ENCODE peak calls at places on chromosomes 6 and 20, in seven cellular contexts. V is heart right ventricle; A is fibroblast of lung; Q is ovary; Z is upper lobe of left lung; I is transverse colon; N is CD8-positive, alpha-beta T cell. W is an unnamed sample.

GRCh38 chr6:151847064-151847463 is 39.6 kb downstream of the ESR1 start:
- DNase-seq in V (no peak), A (peak; percentile 24), Q (no peak), Z (no peak), I (no peak), N (no peak), W (no peak)

GRCh38 chr6:157610451-157610999 is 212.5 kb upstream of the SNX9 start:
- DNase-seq in V (no peak), A (no peak), Q (no peak), Z (no peak), I (no peak), N (no peak), W (no peak)

GRCh38 chr6:81561731-81562130 is 190.8 kb downstream of the TENT5A start:
- DNase-seq in V (no peak), A (no peak), Q (no peak), Z (no peak), I (no peak), N (no peak), W (no peak)

GRCh38 chr6:2127484-2127911 is 117.9 kb downstream of the GMDS start:
- DNase-seq in V (peak; percentile 74), A (no peak), Q (no peak), Z (peak; percentile 41), I (peak; percentile 31), N (no peak), W (no peak)

GRCh38 chr20:25310268-25310920 is 62.5 kb downstream of the PYGB start:
- DNase-seq in V (no peak), A (peak; percentile 95), Q (peak; percentile 59), Z (peak; percentile 64), I (peak; percentile 81), N (peak; percentile 40), W (no peak)

GRCh38 chr6:15184441-15184861 is 61.4 kb upstream of the JARID2 start:
- DNase-seq in V (no peak), A (no peak), Q (no peak), Z (no peak), I (no peak), N (no peak), W (no peak)

GRCh38 chr6:40160826-40161225 is 226.6 kb upstream of the MOCS1 start:
- DNase-seq in V (no peak), A (no peak), Q (no peak), Z (no peak), I (no peak), N (no peak), W (no peak)

GRCh38 chr6:144758602-144759001 is 473.5 kb downstream of the UTRN start:
- DNase-seq in V (no peak), A (peak; percentile 18), Q (no peak), Z (no peak), I (no peak), N (no peak), W (no peak)

GRCh38 chr6:112690497-112691202 is 343.5 kb downstream of the RFPL4B start:
- DNase-seq in V (no peak), A (peak; percentile 80), Q (no peak), Z (no peak), I (no peak), N (no peak), W (no peak)

GRCh38 chr20:48635791-48636267 is 192.0 kb downstream of the PREX1 start:
- DNase-seq in V (peak; percentile 66), A (peak; percentile 39), Q (peak; percentile 59), Z (no peak), I (no peak), N (no peak), W (peak; percentile 47)

GRCh38 chr6:142416179-142416578 is 114.4 kb downstream of the ADGRG6 start:
- DNase-seq in V (no peak), A (peak; percentile 91), Q (no peak), Z (no peak), I (no peak), N (no peak), W (no peak)

GRCh38 chr20:20084296-20084752 is 32.0 kb downstream of the CFAP61 start:
- DNase-seq in V (no peak), A (no peak), Q (no peak), Z (peak; percentile 21), I (no peak), N (no peak), W (no peak)

GRCh38 chr20:45036044-45036755 is 64.7 kb downstream of the KCNS1 start:
- DNase-seq in V (no peak), A (peak; percentile 85), Q (no peak), Z (no peak), I (no peak), N (no peak), W (no peak)

GRCh38 chr6:31829633-31830492 is 2.3 kb downstream of the HSPA1B start:
- DNase-seq in V (no peak), A (peak; percentile 71), Q (peak; percentile 69), Z (no peak), I (no peak), N (no peak), W (no peak)

GRCh38 chr6:167141667-167142432 is 15.9 kb downstream of the GPR31 start:
- DNase-seq in V (peak; percentile 56), A (no peak), Q (peak; percentile 74), Z (peak; percentile 46), I (peak; percentile 71), N (peak; percentile 41), W (peak; percentile 59)

GRCh38 chr20:54266844-54267243 is 59.0 kb downstream of the PFDN4 start:
- DNase-seq in V (no peak), A (no peak), Q (no peak), Z (no peak), I (no peak), N (no peak), W (no peak)

GRCh38 chr20:54272901-54273488 is 65.1 kb downstream of the PFDN4 start:
- DNase-seq in V (no peak), A (peak; percentile 15), Q (no peak), Z (no peak), I (no peak), N (no peak), W (no peak)

GRCh38 chr20:54263266-54263665 is 55.4 kb downstream of the PFDN4 start:
- DNase-seq in V (no peak), A (peak; percentile 95), Q (no peak), Z (no peak), I (no peak), N (no peak), W (no peak)

GRCh38 chr20:54267510-54268003 is 59.7 kb downstream of the PFDN4 start:
- DNase-seq in V (no peak), A (peak; percentile 22), Q (no peak), Z (peak; percentile 54), I (no peak), N (no peak), W (no peak)

GRCh38 chr20:54268941-54269340 is 61.1 kb downstream of the PFDN4 start:
- DNase-seq in V (no peak), A (no peak), Q (no peak), Z (no peak), I (no peak), N (no peak), W (no peak)
- H3K9me3 ChIP-seq in V (no peaks in the 10 kb centered on the region), A (no peaks in the 10 kb centered on the region), Q (no peaks in the 10 kb centered on the region), Z (no peaks in the 10 kb centered on the region), I (no peaks in the 10 kb centered on the region), N (no peaks in the 10 kb centered on the region), W (no peaks in the 10 kb centered on the region)

GRCh38 chr20:29119141-29119540 is 2138.3 kb upstream of the DEFB115 start:
- DNase-seq in V (no peak), A (no peak), Q (no peak), Z (no peak), I (no peak), N (no peak), W (no peak)
- H3K9me3 ChIP-seq in V (peaks cover 10% of the 10 kb centered on the region), A (peaks cover 3% of the 10 kb centered on the region), Q (no peaks in the 10 kb centered on the region), Z (peaks cover 4% of the 10 kb centered on the region), I (peaks cover 7% of the 10 kb centered on the region), N (no peaks in the 10 kb centered on the region), W (no peaks in the 10 kb centered on the region)

GRCh38 chr6:88666906-88667305 is 296.5 kb downstream of the RNGTT start:
- DNase-seq in V (no peak), A (no peak), Q (no peak), Z (no peak), I (no peak), N (no peak), W (no peak)
- H3K9me3 ChIP-seq in V (peaks cover 20% of the 10 kb centered on the region), A (no peaks in the 10 kb centered on the region), Q (peaks cover 5% of the 10 kb centered on the region), Z (peaks cover 25% of the 10 kb centered on the region), I (peaks cover 29% of the 10 kb centered on the region), N (peaks cover 3% of the 10 kb centered on the region), W (peaks cover 7% of the 10 kb centered on the region)

GRCh38 chr20:62114894-62115293 is 7.4 kb upstream of the LSM14B start:
- DNase-seq in V (no peak), A (no peak), Q (no peak), Z (no peak), I (no peak), N (no peak), W (no peak)
- H3K9me3 ChIP-seq in V (peaks cover 16% of the 10 kb centered on the region), A (no peaks in the 10 kb centered on the region), Q (peaks cover 6% of the 10 kb centered on the region), Z (peaks cover 35% of the 10 kb centered on the region), I (peaks cover 27% of the 10 kb centered on the region), N (peaks cover 32% of the 10 kb centered on the region), W (peaks cover 5% of the 10 kb centered on the region)

GRCh38 chr20:31236953-31237352 is 20.5 kb upstream of the DEFB115 start:
- DNase-seq in V (no peak), A (no peak), Q (no peak), Z (no peak), I (no peak), N (no peak), W (no peak)
- H3K9me3 ChIP-seq in V (peaks cover 57% of the 10 kb centered on the region), A (peaks cover 3% of the 10 kb centered on the region), Q (peaks cover 6% of the 10 kb centered on the region), Z (peaks cover 22% of the 10 kb centered on the region), I (peaks cover 29% of the 10 kb centered on the region), N (peaks cover 11% of the 10 kb centered on the region), W (peaks cover 23% of the 10 kb centered on the region)

DNA sequence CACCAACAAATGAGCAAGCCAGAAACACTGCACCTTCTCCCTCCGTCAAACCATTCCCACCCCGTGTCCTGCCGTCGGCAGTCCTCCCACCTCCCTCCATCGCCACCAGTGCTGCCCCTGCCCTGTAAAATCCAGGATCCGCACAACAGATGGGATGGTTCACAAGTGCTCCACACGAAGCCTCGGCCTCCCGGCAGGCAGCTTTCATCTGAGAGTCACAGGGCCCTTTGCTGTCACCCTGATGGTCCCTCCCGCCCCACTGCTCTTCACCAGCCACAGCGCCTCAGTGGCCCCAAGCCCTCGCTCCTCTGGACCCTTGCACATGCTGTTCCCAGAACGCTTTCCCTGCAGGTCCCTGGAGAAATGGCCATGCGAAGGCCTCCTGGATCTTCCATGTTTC is 12.1 kb downstream of the SLC4A11 start:
- DNase-seq in V (no peak), A (no peak), Q (no peak), Z (no peak), I (no peak), N (no peak), W (no peak)
- H3K9me3 ChIP-seq in V (no peaks in the 10 kb centered on the region), A (no peaks in the 10 kb centered on the region), Q (no peaks in the 10 kb centered on the region), Z (no peaks in the 10 kb centered on the region), I (no peaks in the 10 kb centered on the region), N (no peaks in the 10 kb centered on the region), W (no peaks in the 10 kb centered on the region)

GRCh38 chr6:95496769-95497426 is 80.4 kb upstream of the MANEA start:
- DNase-seq in V (no peak), A (no peak), Q (no peak), Z (no peak), I (no peak), N (no peak), W (no peak)
- H3K9me3 ChIP-seq in V (no peaks in the 10 kb centered on the region), A (no peaks in the 10 kb centered on the region), Q (peaks cover 3% of the 10 kb centered on the region), Z (no peaks in the 10 kb centered on the region), I (no peaks in the 10 kb centered on the region), N (no peaks in the 10 kb centered on the region), W (no peaks in the 10 kb centered on the region)

DNA sequence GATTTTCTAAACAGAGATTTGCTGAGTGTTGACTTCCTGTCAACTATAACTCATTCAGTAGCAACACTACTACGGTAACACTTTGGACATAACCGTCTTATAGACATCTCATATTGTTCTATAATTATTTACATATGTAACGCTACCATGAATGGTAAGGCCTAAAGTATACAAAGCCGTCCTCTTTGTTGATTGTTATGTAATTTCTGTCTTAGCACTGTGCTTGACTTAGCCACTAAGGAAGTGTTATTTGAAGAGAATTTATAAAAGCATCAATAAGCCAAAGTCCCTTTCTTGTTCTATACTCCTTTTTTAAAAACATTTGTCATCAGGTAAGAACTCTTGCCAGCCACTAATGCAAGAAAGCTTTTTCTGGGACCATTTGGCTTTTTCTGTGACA is 240.6 kb downstream of the MEI4 start:
- DNase-seq in V (no peak), A (no peak), Q (no peak), Z (no peak), I (no peak), N (no peak), W (no peak)
- H3K9me3 ChIP-seq in V (peaks cover 3% of the 10 kb centered on the region), A (no peaks in the 10 kb centered on the region), Q (no peaks in the 10 kb centered on the region), Z (peaks cover 14% of the 10 kb centered on the region), I (no peaks in the 10 kb centered on the region), N (no peaks in the 10 kb centered on the region), W (no peaks in the 10 kb centered on the region)